ENCODE peak calls at places on chromosomes 4 and X, in seven cellular contexts. C is activated T-helper 1 cell treated with anti-CD3 and anti-CD28 coated beads, Interleukin-12 subunit alpha, Interleukin-12 subunit beta, Interleukin-2, Interleukin-4 antibody, amounts not matched to agents 30 ng/mL and 10 ng/mL and 1 ng/mL, durations not matched to agents 14 hours and 24 hours and 36 hours; H is NCI-H460; U is fibroblast of the aortic adventitia; S is cardiac muscle cell; X is AG09309; B is MM.1S. M is an unnamed sample.

GRCh38 chrX:114201622-114202021 is 382.3 kb upstream of the HTR2C start:
- DNase-seq in C (no peak), H (no peak), U (no peak), S (no peak), X (no peak), B (no peak), M (no peak)

GRCh38 chr4:113293043-113293560 is 243.6 kb downstream of the ANK2 start:
- DNase-seq in C (no peak), H (no peak), U (peak), S (peak), X (no peak), B (no peak), M (no peak)

GRCh38 chrX:70504772-70505450 is 60.3 kb downstream of the DLG3 start:
- DNase-seq in C (peak), H (no peak), U (no peak), S (no peak), X (no peak), B (no peak), M (no peak)

GRCh38 chr4:83231620-83232056 is 53.0 kb downstream of the COQ2 start:
- DNase-seq in C (peak), H (no peak), U (no peak), S (peak), X (no peak), B (peak), M (no peak)

GRCh38 chr4:154566639-154567204 is 3.9 kb downstream of the FGB start:
- DNase-seq in C (no peak), H (no peak), U (no peak), S (no peak), X (no peak), B (no peak), M (no peak)

GRCh38 chrX:151680805-151681204 is 14.5 kb upstream of the PRRG3 start:
- DNase-seq in C (peak), H (peak), U (peak), S (peak), X (no peak), B (peak), M (peak)

GRCh38 chr4:112517067-112517588 is 1.1 kb upstream of the NEUROG2 start:
- DNase-seq in C (no peak), H (no peak), U (no peak), S (no peak), X (no peak), B (no peak), M (no peak)

GRCh38 chr4:55184600-55185523 is 59.5 kb upstream of the KDR start:
- DNase-seq in C (no peak), H (no peak), U (peak), S (peak), X (no peak), B (peak), M (peak)

GRCh38 chr4:100935090-100935489 is 412.2 kb downstream of the PPP3CA start:
- DNase-seq in C (no peak), H (peak), U (peak), S (no peak), X (no peak), B (peak), M (peak)

GRCh38 chrX:110310000-110310790 is 7.7 kb downstream of the AMMECR1 start:
- DNase-seq in C (no peak), H (no peak), U (no peak), S (peak), X (no peak), B (no peak), M (no peak)

GRCh38 chr4:97411352-97411751 is 731.9 kb downstream of the STPG2 start:
- DNase-seq in C (no peak), H (no peak), U (no peak), S (no peak), X (no peak), B (no peak), M (no peak)

GRCh38 chr4:47010347-47011188 is 17.2 kb upstream of the GABRA4 start:
- DNase-seq in C (no peak), H (no peak), U (no peak), S (no peak), X (no peak), B (peak), M (no peak)

GRCh38 chr4:52627876-52628275 is 31.2 kb downstream of the USP46 start:
- DNase-seq in C (no peak), H (no peak), U (no peak), S (no peak), X (no peak), B (no peak), M (no peak)

GRCh38 chrX:74382613-74383012 is 38.7 kb upstream of the SLC16A2 start:
- DNase-seq in C (peak), H (peak), U (peak), S (peak), X (peak), B (peak), M (peak)

GRCh38 chr4:87839309-87839946 is 6.7 kb downstream of the MEPE start:
- DNase-seq in C (no peak), H (no peak), U (peak), S (peak), X (no peak), B (peak), M (peak)

GRCh38 chrX:9286234-9286633 is 178.6 kb upstream of the TBL1X start:
- DNase-seq in C (no peak), H (no peak), U (no peak), S (no peak), X (no peak), B (no peak), M (no peak)

GRCh38 chrX:138858946-138859345 is 147.4 kb upstream of the FGF13 start:
- DNase-seq in C (no peak), H (peak), U (peak), S (peak), X (no peak), B (no peak), M (no peak)

GRCh38 chr4:88352062-88352461 is 26.6 kb upstream of the HERC6 start:
- DNase-seq in C (no peak), H (no peak), U (peak), S (peak), X (peak), B (no peak), M (no peak)

GRCh38 chr4:69025191-69025998 is 70.9 kb upstream of the UGT2B7 start:
- DNase-seq in C (no peak), H (no peak), U (no peak), S (no peak), X (no peak), B (peak), M (no peak)

GRCh38 chrX:28787206-28787605 is 200.0 kb downstream of the IL1RAPL1 start:
- DNase-seq in C (no peak), H (no peak), U (peak), S (peak), X (no peak), B (no peak), M (no peak)

GRCh38 chr4:4794421-4794820 is 65.0 kb upstream of the MSX1 start:
- DNase-seq in C (no peak), H (no peak), U (no peak), S (no peak), X (no peak), B (no peak), M (no peak)

GRCh38 chr4:52939739-52940138 is 77.6 kb downstream of the RASL11B start:
- DNase-seq in C (no peak), H (no peak), U (no peak), S (no peak), X (no peak), B (no peak), M (no peak)

GRCh38 chr4:4502694-4503311 is 39.0 kb downstream of the STX18 start:
- DNase-seq in C (no peak), H (no peak), U (no peak), S (peak), X (no peak), B (no peak), M (no peak)

GRCh38 chr4:29423836-29424721 is 1296.1 kb upstream of the PCDH7 start:
- DNase-seq in C (no peak), H (peak), U (peak), S (peak), X (peak), B (no peak), M (no peak)

GRCh38 chr4:52102587-52102986 is 51.5 kb downstream of the SPATA18 start:
- DNase-seq in C (no peak), H (no peak), U (peak), S (no peak), X (no peak), B (no peak), M (no peak)

GRCh38 chr4:26410385-26411293 is 79.6 kb downstream of the CCKAR start:
- DNase-seq in C (peak), H (peak), U (peak), S (peak), X (peak), B (peak), M (peak)

GRCh38 chr4:4866124-4866832 is 6.8 kb downstream of the MSX1 start:
- DNase-seq in C (no peak), H (no peak), U (no peak), S (peak), X (no peak), B (no peak), M (no peak)

GRCh38 chr4:156188596-156188995 is 234.9 kb upstream of the CTSO start:
- DNase-seq in C (no peak), H (no peak), U (no peak), S (peak), X (no peak), B (no peak), M (no peak)

GRCh38 chr4:6546681-6547447 is 28.1 kb upstream of the MAN2B2 start:
- DNase-seq in C (peak), H (peak), U (peak), S (peak), X (peak), B (peak), M (peak)

GRCh38 chr4:1337376-1337831 is 9.6 kb upstream of the UVSSA start:
- DNase-seq in C (peak), H (no peak), U (no peak), S (no peak), X (no peak), B (no peak), M (no peak)

GRCh38 chr4:78520808-78521226 is 30.8 kb upstream of the ANXA3 start:
- DNase-seq in C (no peak), H (no peak), U (peak), S (peak), X (no peak), B (no peak), M (no peak)

M was measured in testis.